ENCODE peak calls at places on chromosomes 11 and 22, in six cellular contexts. Y, M, Q, K, U and W are unnamed samples.

GRCh38 chr11:69293087-69293486 is 868 bp upstream of the MYEOV start:
- DNase-seq in M (no peak), U (no peak), Q (no peak), Y (no peak), K (no peak), W (no peak)

GRCh38 chr22:29098296-29098695 is 25.5 kb downstream of the KREMEN1 start:
- DNase-seq in Y (no peak), U (no peak), M (no peak), Q (no peak), K (no peak), W (no peak)

GRCh38 chr11:39209966-39210365 is 2249.5 kb downstream of the LRRC4C start:
- DNase-seq in Y (no peak), Q (no peak), M (no peak), U (no peak), K (no peak), W (no peak)

GRCh38 chr11:69444381-69445130 is 36.9 kb upstream of the LINC01488 start:
- DNase-seq in K (peak), M (peak), Y (peak), U (peak), Q (no peak), W (no peak)

GRCh38 chr22:29481265-29482000 is 1.4 kb downstream of the NEFH start:
- DNase-seq in M (no peak), K (no peak), Y (no peak), U (peak), Q (no peak), W (no peak)

GRCh38 chr11:36333897-36334296 is 37.8 kb downstream of the PRR5L start:
- DNase-seq in Y (no peak), M (peak), K (no peak), Q (peak), U (no peak), W (no peak)

GRCh38 chr11:66860449-66860831 is 3.6 kb downstream of the LRFN4 start:
- DNase-seq in U (no peak), Y (no peak), Q (no peak), K (peak), M (no peak), W (peak)

GRCh38 chr22:20807315-20807752 is 33.4 kb downstream of the SERPIND1 start:
- DNase-seq in Y (peak), M (peak), K (no peak), Q (no peak), U (peak), W (no peak)

GRCh38 chr11:111631666-111632039 is 29.4 kb downstream of the SIK2 start:
- DNase-seq in Q (peak), U (no peak), M (peak), Y (peak), K (no peak), W (no peak)

GRCh38 chr11:87493516-87493915 is 455.8 kb downstream of the TMEM135 start:
- DNase-seq in U (no peak), M (no peak), K (no peak), Q (no peak), Y (peak), W (no peak)

GRCh38 chr11:62487698-62488551 is 58.7 kb downstream of the AHNAK start:
- DNase-seq in Y (no peak), Q (no peak), U (peak), K (no peak), M (no peak), W (no peak)

GRCh38 chr11:61629082-61629481 is 48.2 kb upstream of the SYT7 start:
- DNase-seq in K (no peak), Y (no peak), U (no peak), Q (no peak), M (no peak), W (no peak)

GRCh38 chr11:65650547-65651338 is 12.0 kb downstream of the RELA start:
- DNase-seq in K (peak), M (no peak), Y (no peak), Q (no peak), U (no peak), W (no peak)

GRCh38 chr22:40046126-40046525 is 51.4 kb downstream of the FAM83F start:
- DNase-seq in M (no peak), Q (no peak), Y (no peak), U (no peak), K (no peak), W (no peak)

GRCh38 chr11:114049050-114049449 is 10.5 kb upstream of the ZBTB16 start:
- DNase-seq in Y (no peak), Q (no peak), K (no peak), U (no peak), M (no peak), W (no peak)

GRCh38 chr11:130160460-130161090 is 993 bp downstream of the ST14 start:
- DNase-seq in U (no peak), K (no peak), Y (no peak), M (no peak), Q (no peak), W (peak)

GRCh38 chr11:94501522-94501921 is 7.7 kb downstream of the ANKRD49 start:
- DNase-seq in U (no peak), K (no peak), M (no peak), Q (no peak), Y (no peak), W (no peak)
- TF ChIP-seq CTCF in U (no peak), K (no peak), M (no peak), Q (no peak), Y (no peak), W (no peak)

DNA sequence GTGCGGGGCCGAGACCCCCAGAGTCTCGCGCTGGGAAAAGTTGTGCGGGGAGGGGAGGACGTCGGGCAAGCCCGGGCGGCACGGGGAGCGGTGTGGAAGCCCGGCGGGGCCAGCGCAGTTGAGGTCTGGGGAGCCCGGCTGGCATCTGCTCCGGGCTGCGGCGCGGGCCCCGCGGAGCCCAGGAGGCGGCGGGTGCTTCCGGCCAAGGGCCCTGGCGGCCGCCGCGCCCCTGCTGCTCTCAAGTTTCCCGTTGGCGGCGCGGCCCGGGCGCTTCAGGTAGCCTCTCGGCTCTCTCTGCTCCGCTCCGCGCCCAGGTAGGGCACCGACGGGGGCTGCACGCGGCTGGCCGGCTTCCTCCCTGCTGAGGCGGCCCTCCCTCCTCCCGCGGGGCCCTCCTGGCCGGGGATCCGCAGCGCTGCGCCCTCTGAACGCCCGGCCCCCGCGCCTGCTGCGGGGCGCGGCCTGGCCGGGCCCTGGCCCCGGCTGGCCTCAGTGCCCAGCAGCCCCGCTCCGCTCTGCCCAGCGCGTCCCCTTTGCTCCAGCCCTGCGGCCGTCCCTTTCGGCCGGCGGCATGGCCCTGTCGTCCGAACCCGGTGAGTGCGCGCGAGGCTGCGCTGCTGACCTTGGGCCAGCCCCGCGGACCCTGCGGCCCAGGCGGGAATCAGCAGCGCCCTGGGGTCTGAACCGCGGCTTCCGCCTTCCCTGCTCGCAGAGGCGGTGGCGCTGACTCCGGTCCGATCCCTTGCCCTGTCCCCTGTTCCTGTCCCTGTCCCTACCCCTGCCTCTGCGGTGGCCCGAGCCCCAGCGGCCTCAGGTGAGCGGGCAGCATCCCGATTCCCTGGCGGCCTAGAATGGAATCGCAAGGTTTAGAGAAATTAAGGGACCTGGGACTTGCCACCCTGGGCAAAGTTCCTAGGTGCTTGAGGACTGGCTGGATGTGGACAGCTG is 4.3 kb upstream of the AMPD3 start:
- DNase-seq in M (no peak), Q (peak), Y (no peak), K (peak), U (peak), W (peak)
- TF ChIP-seq CTCF in M (peak), Q (peak), Y (peak), K (peak), U (peak), W (no peak)

GRCh38 chr11:119055901-119056300 is 1.1 kb downstream of the HYOU1 start:
- DNase-seq in K (no peak), M (peak), U (peak), Y (no peak), Q (peak), W (no peak)
- TF ChIP-seq CTCF in K (no peak), M (peak), U (peak), Y (peak), Q (no peak), W (no peak)

DNA sequence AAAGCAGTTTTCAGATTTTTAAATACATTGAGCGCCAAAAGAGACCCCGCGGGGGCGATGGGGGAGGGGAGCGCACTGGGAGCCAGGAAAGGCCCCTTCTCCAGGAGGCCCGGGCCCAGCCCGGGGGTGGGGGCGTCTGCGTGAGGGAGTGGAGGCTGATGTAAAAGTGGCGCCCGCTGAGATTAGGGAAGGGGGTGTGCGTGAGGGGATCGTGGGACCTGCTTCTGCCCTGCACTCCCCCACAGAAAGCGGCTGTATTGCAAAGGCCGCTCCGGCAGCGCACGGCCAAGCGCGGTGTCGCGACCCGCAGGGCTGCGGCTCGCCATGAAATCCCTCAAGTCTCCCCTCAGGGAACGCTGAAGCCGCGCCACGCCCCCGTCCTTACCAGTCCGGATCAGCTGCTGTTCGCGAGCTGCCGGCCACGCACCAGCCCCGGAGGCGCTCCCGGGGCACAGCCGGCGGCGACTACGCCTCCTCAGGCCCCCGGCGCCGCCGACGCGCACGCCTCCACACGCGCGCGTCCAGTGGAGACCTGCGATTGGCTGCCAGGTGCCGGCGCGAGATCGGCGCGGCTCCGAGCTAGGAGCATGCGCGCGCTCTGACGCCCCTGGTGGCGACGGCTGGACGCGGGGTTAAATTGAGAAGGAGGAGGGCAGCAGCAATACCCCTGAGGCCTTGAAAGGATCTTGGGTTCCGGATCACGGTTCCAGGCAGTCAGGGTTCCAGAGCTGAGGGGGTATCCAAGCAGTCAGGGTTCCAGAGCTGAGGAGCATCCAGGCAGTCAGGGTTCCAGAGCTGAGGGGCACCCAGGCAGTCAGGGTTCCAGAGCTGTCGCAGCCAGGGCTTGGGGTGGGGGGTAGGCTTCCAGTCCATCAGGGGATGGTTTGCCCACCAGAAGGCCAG is at the start of gene ZNF280B:
- DNase-seq in M (peak), Y (peak), Q (peak), U (peak), K (peak), W (peak)
- TF ChIP-seq CTCF in M (peak), Y (peak), Q (peak), U (peak), K (peak), W (peak)

DNA sequence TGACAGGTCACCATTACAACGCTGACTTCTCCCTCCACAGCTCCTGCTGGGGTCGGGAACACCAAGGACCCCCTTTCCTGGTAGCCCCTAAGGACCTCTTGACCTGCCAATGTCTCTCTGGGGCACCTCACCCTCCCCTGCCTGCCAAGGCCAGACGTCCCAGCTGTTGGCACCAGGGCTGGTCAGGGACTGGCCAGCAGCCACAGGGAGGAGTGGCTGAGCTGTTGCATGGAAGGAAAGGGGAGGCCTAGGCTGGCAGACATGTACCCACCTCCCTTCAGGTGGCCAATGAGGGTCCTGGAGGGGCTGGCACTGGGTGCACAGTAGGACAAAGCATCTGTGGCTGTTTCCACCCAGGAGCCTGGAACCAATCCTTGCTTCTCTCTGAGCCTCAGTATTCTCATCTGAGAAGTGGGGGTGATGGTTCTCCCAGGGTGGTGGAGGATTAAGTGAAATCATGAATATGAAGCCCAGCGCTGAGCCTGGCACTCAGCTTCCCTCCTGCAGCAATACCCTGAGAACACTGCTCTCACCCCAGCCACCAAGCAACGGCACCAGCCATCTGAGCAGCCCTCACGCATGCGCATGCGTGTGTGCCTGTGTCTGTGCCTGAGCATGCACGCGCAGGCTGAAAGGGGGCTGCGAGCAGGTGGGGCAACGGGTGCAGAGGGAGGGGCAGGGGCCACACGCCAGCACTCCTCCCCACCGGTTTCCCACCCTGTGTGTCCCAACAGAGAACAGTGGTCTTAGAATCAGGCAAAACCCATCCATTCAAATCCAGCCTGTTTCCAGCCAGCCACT is 5.9 kb downstream of the KCNJ4 start:
- DNase-seq in Y (no peak), K (no peak), U (no peak), Q (no peak), M (no peak), W (no peak)
- TF ChIP-seq CTCF in Y (no peak), K (no peak), U (no peak), Q (no peak), M (no peak), W (no peak)

DNA sequence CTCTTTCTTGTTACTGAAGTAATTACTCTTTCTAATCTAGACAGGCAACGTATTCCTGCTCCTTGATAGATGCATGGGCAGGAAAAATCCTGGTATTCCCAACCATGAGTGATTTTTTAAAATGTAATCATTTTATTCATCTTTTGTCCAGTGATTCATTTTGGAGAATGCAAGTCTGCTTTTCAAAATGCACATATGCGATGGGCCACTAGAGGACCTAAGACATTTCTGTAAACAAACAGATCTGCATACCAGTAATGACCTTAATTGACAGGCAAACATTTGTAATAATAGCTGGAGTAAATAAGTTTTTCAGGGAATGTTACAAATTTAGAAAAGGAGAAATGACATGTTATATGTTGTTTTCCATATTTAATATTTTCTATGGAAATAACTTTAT is 1167.6 kb downstream of the JRKL start:
- DNase-seq in Y (no peak), U (no peak), M (no peak), Q (no peak), K (no peak), W (no peak)
- TF ChIP-seq CTCF in Y (no peak), U (peak), M (no peak), Q (no peak), K (no peak), W (no peak)

DNA sequence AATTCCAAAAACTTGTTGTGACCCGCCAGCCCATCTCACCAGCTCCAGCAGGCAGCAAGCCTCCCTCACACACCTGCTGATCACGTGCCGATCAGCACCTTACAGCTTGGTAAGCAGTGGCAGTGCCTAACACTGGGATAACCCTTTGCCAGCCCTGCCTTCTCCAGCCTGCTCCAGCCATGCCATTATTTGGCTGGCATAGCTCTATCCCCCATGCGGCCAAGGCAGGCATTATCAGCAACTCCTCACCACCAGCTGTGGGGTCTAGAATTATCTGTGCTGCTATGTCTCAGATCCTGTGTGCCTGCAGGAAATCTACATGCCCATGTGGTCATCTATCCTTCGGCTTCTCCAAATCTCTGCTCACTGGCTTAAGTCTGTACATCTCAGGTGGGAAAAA is 215.0 kb downstream of the ST3GAL4 start:
- DNase-seq in M (no peak), K (no peak), Y (no peak), U (no peak), Q (no peak), W (no peak)
- TF ChIP-seq CTCF in M (no peak), K (no peak), Y (no peak), U (no peak), Q (no peak), W (no peak)

DNA sequence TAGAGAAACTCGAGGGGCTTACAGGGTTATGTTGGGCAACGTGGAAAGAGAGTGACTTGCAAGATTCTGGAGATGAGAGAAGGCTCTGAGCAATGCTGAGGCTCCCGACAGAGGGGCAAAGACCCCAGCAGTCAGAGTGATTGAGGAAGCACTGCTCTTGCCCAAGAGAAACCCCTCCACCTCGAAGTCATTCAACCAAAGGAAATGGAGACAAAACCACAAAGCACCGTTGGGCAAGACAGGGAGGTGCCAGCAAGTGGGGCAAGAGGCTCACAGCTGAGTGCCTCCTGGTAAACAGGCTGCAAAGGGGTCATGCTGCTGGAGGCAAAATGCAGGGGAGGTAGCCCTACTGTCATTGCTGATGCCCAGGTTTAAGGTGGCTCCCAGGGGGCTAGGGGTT is 17.9 kb upstream of the MYH9 start:
- DNase-seq in K (peak), U (no peak), Q (peak), M (no peak), Y (no peak), W (no peak)
- TF ChIP-seq CTCF in K (no peak), U (no peak), Q (no peak), M (no peak), Y (no peak), W (no peak)

DNA sequence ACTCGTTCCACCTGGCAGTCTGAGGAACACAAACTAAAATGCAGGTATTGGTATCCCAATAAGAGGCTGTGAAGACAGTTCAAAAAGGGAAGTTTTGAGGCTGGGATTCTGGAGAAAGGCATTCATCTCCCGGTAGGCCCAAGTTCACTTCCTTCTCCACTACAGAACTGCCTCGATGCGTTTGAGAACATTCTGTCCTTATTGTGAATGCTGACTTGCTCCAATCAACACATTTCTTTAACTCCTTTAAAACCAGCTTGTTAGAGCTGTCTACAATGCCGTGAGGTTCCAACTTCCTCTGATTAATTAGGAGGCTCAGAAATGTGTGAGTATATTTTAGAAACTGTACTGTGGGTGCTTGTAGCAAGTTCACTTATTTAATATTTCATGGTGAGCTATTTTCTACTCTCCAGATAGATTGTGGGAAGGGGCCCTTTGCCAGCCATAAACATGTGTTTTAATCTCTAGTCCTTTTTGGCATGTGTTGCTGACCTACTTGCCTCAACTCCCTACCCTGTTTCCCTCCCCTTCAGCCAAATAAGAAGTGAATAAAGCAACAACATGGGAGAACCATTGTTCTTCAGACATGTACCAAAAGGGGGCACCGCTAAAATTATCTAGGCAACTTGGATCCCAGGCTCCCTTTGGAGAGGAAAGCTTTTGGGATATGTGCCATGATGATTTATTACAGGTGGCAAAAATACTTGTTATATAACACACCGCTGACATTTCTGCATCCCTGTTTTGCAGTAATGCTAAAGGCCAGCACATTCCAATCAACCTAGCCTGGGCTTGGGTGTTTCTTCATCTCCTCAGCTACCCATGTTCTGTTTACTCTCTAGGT is 245.6 kb downstream of the BLID start:
- DNase-seq in U (no peak), M (peak), Q (no peak), Y (no peak), K (no peak), W (no peak)
- TF ChIP-seq CTCF in U (no peak), M (peak), Q (no peak), Y (no peak), K (no peak), W (no peak)

DNA sequence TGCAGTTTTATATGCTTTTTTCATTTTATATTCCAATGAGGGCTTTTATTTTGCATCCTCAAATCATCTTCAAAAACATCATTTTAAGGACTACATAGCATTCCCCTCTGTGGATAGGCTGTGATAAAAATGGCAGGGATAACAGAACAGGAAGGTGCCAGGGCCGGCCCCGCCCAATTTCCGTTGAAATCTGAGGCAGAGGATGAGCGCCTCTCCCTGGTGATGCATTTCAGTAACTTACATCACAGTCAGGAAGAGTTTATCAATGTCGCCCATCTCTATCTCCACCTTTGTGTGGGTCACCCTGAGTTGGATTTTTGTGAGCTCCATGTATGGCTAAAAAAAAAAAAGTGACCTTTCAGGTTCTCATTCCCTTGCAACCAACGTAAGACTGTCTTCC is 201.6 kb downstream of the DSCAML1 start:
- DNase-seq in M (no peak), Q (no peak), Y (no peak), U (no peak), K (no peak), W (no peak)
- TF ChIP-seq CTCF in M (no peak), Q (no peak), Y (no peak), U (no peak), K (no peak), W (no peak)